ENCODE peak calls at places on chromosome 6, in ten cellular contexts. One of them, this sample, is unnamed.

GRCh38 chr6:155524249-155524651 is 68.6 kb upstream of the NOX3 start:
- DNase-seq in esophagus squamous epithelium: no peak
- DNase-seq in nephron progenitor cell: no peak
- DNase-seq in NB4: peak; percentile 6
- DNase-seq in stimulated activated CD4-positive, alpha-beta T cell treated with anti-CD3 and anti-CD28 coated beads, Interleukin-15, amount 100 ng/mL, for 24 hours: peak; percentile 43
- DNase-seq in activated CD8-positive, alpha-beta T cell treated with anti-CD3 and anti-CD28 coated beads, Interleukin-2, amount 10 ng/mL, durations not matched to agents 7 days and 5 days: no peak
- DNase-seq in right cardiac atrium: no peak
- DNase-seq in HepG2: no peak
- DNase-seq in activated CD8-positive, alpha-beta memory T cell treated with anti-CD3 and anti-CD28 coated beads, Interleukin-2, amount 50 U/mL, for 48 hours: no peak
- DNase-seq in HEK293T: no peak
- DNase-seq in this sample: no peak

GRCh38 chr6:165854061-165854862 is 191.2 kb upstream of the PDE10A start:
- DNase-seq in esophagus squamous epithelium: no peak
- DNase-seq in nephron progenitor cell: peak; percentile 42
- DNase-seq in NB4: no peak
- DNase-seq in stimulated activated CD4-positive, alpha-beta T cell treated with anti-CD3 and anti-CD28 coated beads, Interleukin-15, amount 100 ng/mL, for 24 hours: no peak
- DNase-seq in activated CD8-positive, alpha-beta T cell treated with anti-CD3 and anti-CD28 coated beads, Interleukin-2, amount 10 ng/mL, durations not matched to agents 7 days and 5 days: no peak
- DNase-seq in right cardiac atrium: no peak
- DNase-seq in HepG2: no peak
- DNase-seq in activated CD8-positive, alpha-beta memory T cell treated with anti-CD3 and anti-CD28 coated beads, Interleukin-2, amount 50 U/mL, for 48 hours: no peak
- DNase-seq in HEK293T: no peak
- DNase-seq in this sample: no peak

GRCh38 chr6:139494376-139495025 is 120.1 kb upstream of the CITED2 start:
- DNase-seq in esophagus squamous epithelium: no peak
- DNase-seq in nephron progenitor cell: no peak
- DNase-seq in NB4: no peak
- DNase-seq in stimulated activated CD4-positive, alpha-beta T cell treated with anti-CD3 and anti-CD28 coated beads, Interleukin-15, amount 100 ng/mL, for 24 hours: no peak
- DNase-seq in activated CD8-positive, alpha-beta T cell treated with anti-CD3 and anti-CD28 coated beads, Interleukin-2, amount 10 ng/mL, durations not matched to agents 7 days and 5 days: no peak
- DNase-seq in right cardiac atrium: no peak
- DNase-seq in HepG2: no peak
- DNase-seq in activated CD8-positive, alpha-beta memory T cell treated with anti-CD3 and anti-CD28 coated beads, Interleukin-2, amount 50 U/mL, for 48 hours: no peak
- DNase-seq in HEK293T: no peak
- DNase-seq in this sample: no peak

GRCh38 chr6:84740385-84740784 is 24.0 kb downstream of the TBX18 start:
- DNase-seq in esophagus squamous epithelium: no peak
- DNase-seq in nephron progenitor cell: no peak
- DNase-seq in NB4: no peak
- DNase-seq in stimulated activated CD4-positive, alpha-beta T cell treated with anti-CD3 and anti-CD28 coated beads, Interleukin-15, amount 100 ng/mL, for 24 hours: no peak
- DNase-seq in activated CD8-positive, alpha-beta T cell treated with anti-CD3 and anti-CD28 coated beads, Interleukin-2, amount 10 ng/mL, durations not matched to agents 7 days and 5 days: no peak
- DNase-seq in right cardiac atrium: no peak
- DNase-seq in HepG2: no peak
- DNase-seq in activated CD8-positive, alpha-beta memory T cell treated with anti-CD3 and anti-CD28 coated beads, Interleukin-2, amount 50 U/mL, for 48 hours: no peak
- DNase-seq in HEK293T: no peak
- DNase-seq in this sample: no peak

GRCh38 chr6:31711233-31711632 is 3.9 kb upstream of the LY6G6D start:
- DNase-seq in esophagus squamous epithelium: no peak
- DNase-seq in nephron progenitor cell: no peak
- DNase-seq in NB4: peak; percentile 37
- DNase-seq in stimulated activated CD4-positive, alpha-beta T cell treated with anti-CD3 and anti-CD28 coated beads, Interleukin-15, amount 100 ng/mL, for 24 hours: no peak
- DNase-seq in activated CD8-positive, alpha-beta T cell treated with anti-CD3 and anti-CD28 coated beads, Interleukin-2, amount 10 ng/mL, durations not matched to agents 7 days and 5 days: no peak
- DNase-seq in right cardiac atrium: no peak
- DNase-seq in HepG2: no peak
- DNase-seq in activated CD8-positive, alpha-beta memory T cell treated with anti-CD3 and anti-CD28 coated beads, Interleukin-2, amount 50 U/mL, for 48 hours: no peak
- DNase-seq in HEK293T: no peak
- DNase-seq in this sample: no peak

GRCh38 chr6:10409160-10409765 is 5.6 kb downstream of the TFAP2A start:
- DNase-seq in esophagus squamous epithelium: no peak
- DNase-seq in nephron progenitor cell: no peak
- DNase-seq in NB4: no peak
- DNase-seq in stimulated activated CD4-positive, alpha-beta T cell treated with anti-CD3 and anti-CD28 coated beads, Interleukin-15, amount 100 ng/mL, for 24 hours: no peak
- DNase-seq in activated CD8-positive, alpha-beta T cell treated with anti-CD3 and anti-CD28 coated beads, Interleukin-2, amount 10 ng/mL, durations not matched to agents 7 days and 5 days: no peak
- DNase-seq in right cardiac atrium: no peak
- DNase-seq in HepG2: no peak
- DNase-seq in activated CD8-positive, alpha-beta memory T cell treated with anti-CD3 and anti-CD28 coated beads, Interleukin-2, amount 50 U/mL, for 48 hours: no peak
- DNase-seq in HEK293T: no peak
- DNase-seq in this sample: no peak

GRCh38 chr6:156984178-156984738 is 207.1 kb downstream of the ARID1B start:
- DNase-seq in esophagus squamous epithelium: no peak
- DNase-seq in nephron progenitor cell: no peak
- DNase-seq in NB4: no peak
- DNase-seq in stimulated activated CD4-positive, alpha-beta T cell treated with anti-CD3 and anti-CD28 coated beads, Interleukin-15, amount 100 ng/mL, for 24 hours: peak; percentile 17
- DNase-seq in activated CD8-positive, alpha-beta T cell treated with anti-CD3 and anti-CD28 coated beads, Interleukin-2, amount 10 ng/mL, durations not matched to agents 7 days and 5 days: no peak
- DNase-seq in right cardiac atrium: no peak
- DNase-seq in HepG2: no peak
- DNase-seq in activated CD8-positive, alpha-beta memory T cell treated with anti-CD3 and anti-CD28 coated beads, Interleukin-2, amount 50 U/mL, for 48 hours: no peak
- DNase-seq in HEK293T: no peak
- DNase-seq in this sample: no peak

GRCh38 chr6:117469356-117469755 is 13.1 kb upstream of the DCBLD1 start:
- DNase-seq in esophagus squamous epithelium: no peak
- DNase-seq in nephron progenitor cell: no peak
- DNase-seq in NB4: peak; percentile 77
- DNase-seq in stimulated activated CD4-positive, alpha-beta T cell treated with anti-CD3 and anti-CD28 coated beads, Interleukin-15, amount 100 ng/mL, for 24 hours: no peak
- DNase-seq in activated CD8-positive, alpha-beta T cell treated with anti-CD3 and anti-CD28 coated beads, Interleukin-2, amount 10 ng/mL, durations not matched to agents 7 days and 5 days: peak; percentile 32
- DNase-seq in right cardiac atrium: no peak
- DNase-seq in HepG2: no peak
- DNase-seq in activated CD8-positive, alpha-beta memory T cell treated with anti-CD3 and anti-CD28 coated beads, Interleukin-2, amount 50 U/mL, for 48 hours: no peak
- DNase-seq in HEK293T: no peak
- DNase-seq in this sample: no peak

GRCh38 chr6:27287751-27288135 is 24.3 kb downstream of the POM121L2 start:
- DNase-seq in esophagus squamous epithelium: no peak
- DNase-seq in nephron progenitor cell: no peak
- DNase-seq in NB4: no peak
- DNase-seq in stimulated activated CD4-positive, alpha-beta T cell treated with anti-CD3 and anti-CD28 coated beads, Interleukin-15, amount 100 ng/mL, for 24 hours: no peak
- DNase-seq in activated CD8-positive, alpha-beta T cell treated with anti-CD3 and anti-CD28 coated beads, Interleukin-2, amount 10 ng/mL, durations not matched to agents 7 days and 5 days: no peak
- DNase-seq in right cardiac atrium: no peak
- DNase-seq in HepG2: no peak
- DNase-seq in activated CD8-positive, alpha-beta memory T cell treated with anti-CD3 and anti-CD28 coated beads, Interleukin-2, amount 50 U/mL, for 48 hours: no peak
- DNase-seq in HEK293T: no peak
- DNase-seq in this sample: no peak

GRCh38 chr6:22513667-22514066 is 55.7 kb upstream of the HDGFL1 start:
- DNase-seq in esophagus squamous epithelium: no peak
- DNase-seq in nephron progenitor cell: no peak
- DNase-seq in NB4: no peak
- DNase-seq in stimulated activated CD4-positive, alpha-beta T cell treated with anti-CD3 and anti-CD28 coated beads, Interleukin-15, amount 100 ng/mL, for 24 hours: no peak
- DNase-seq in activated CD8-positive, alpha-beta T cell treated with anti-CD3 and anti-CD28 coated beads, Interleukin-2, amount 10 ng/mL, durations not matched to agents 7 days and 5 days: no peak
- DNase-seq in right cardiac atrium: no peak
- DNase-seq in HepG2: no peak
- DNase-seq in activated CD8-positive, alpha-beta memory T cell treated with anti-CD3 and anti-CD28 coated beads, Interleukin-2, amount 50 U/mL, for 48 hours: no peak
- DNase-seq in HEK293T: no peak
- DNase-seq in this sample: no peak

GRCh38 chr6:161232001-161232400 is 41.9 kb downstream of the AGPAT4 start:
- DNase-seq in esophagus squamous epithelium: no peak
- DNase-seq in nephron progenitor cell: no peak
- DNase-seq in NB4: no peak
- DNase-seq in stimulated activated CD4-positive, alpha-beta T cell treated with anti-CD3 and anti-CD28 coated beads, Interleukin-15, amount 100 ng/mL, for 24 hours: no peak
- DNase-seq in activated CD8-positive, alpha-beta T cell treated with anti-CD3 and anti-CD28 coated beads, Interleukin-2, amount 10 ng/mL, durations not matched to agents 7 days and 5 days: no peak
- DNase-seq in right cardiac atrium: no peak
- DNase-seq in HepG2: no peak
- DNase-seq in activated CD8-positive, alpha-beta memory T cell treated with anti-CD3 and anti-CD28 coated beads, Interleukin-2, amount 50 U/mL, for 48 hours: no peak
- DNase-seq in HEK293T: no peak
- DNase-seq in this sample: no peak

GRCh38 chr6:104754788-104755409 is 104.8 kb downstream of the HACE1 start:
- DNase-seq in esophagus squamous epithelium: no peak
- DNase-seq in nephron progenitor cell: no peak
- DNase-seq in NB4: no peak
- DNase-seq in stimulated activated CD4-positive, alpha-beta T cell treated with anti-CD3 and anti-CD28 coated beads, Interleukin-15, amount 100 ng/mL, for 24 hours: no peak
- DNase-seq in activated CD8-positive, alpha-beta T cell treated with anti-CD3 and anti-CD28 coated beads, Interleukin-2, amount 10 ng/mL, durations not matched to agents 7 days and 5 days: no peak
- DNase-seq in right cardiac atrium: no peak
- DNase-seq in HepG2: no peak
- DNase-seq in activated CD8-positive, alpha-beta memory T cell treated with anti-CD3 and anti-CD28 coated beads, Interleukin-2, amount 50 U/mL, for 48 hours: no peak
- DNase-seq in HEK293T: no peak
- DNase-seq in this sample: no peak

GRCh38 chr6:49565855-49566254 is 15.4 kb downstream of the C6orf141 start:
- DNase-seq in esophagus squamous epithelium: no peak
- DNase-seq in nephron progenitor cell: no peak
- DNase-seq in NB4: no peak
- DNase-seq in stimulated activated CD4-positive, alpha-beta T cell treated with anti-CD3 and anti-CD28 coated beads, Interleukin-15, amount 100 ng/mL, for 24 hours: no peak
- DNase-seq in activated CD8-positive, alpha-beta T cell treated with anti-CD3 and anti-CD28 coated beads, Interleukin-2, amount 10 ng/mL, durations not matched to agents 7 days and 5 days: no peak
- DNase-seq in right cardiac atrium: peak; percentile 28
- DNase-seq in HepG2: peak; percentile 46
- DNase-seq in activated CD8-positive, alpha-beta memory T cell treated with anti-CD3 and anti-CD28 coated beads, Interleukin-2, amount 50 U/mL, for 48 hours: no peak
- DNase-seq in HEK293T: no peak
- DNase-seq in this sample: no peak

GRCh38 chr6:37660317-37660716 is 37.4 kb downstream of the MDGA1 start:
- DNase-seq in esophagus squamous epithelium: no peak
- DNase-seq in nephron progenitor cell: no peak
- DNase-seq in NB4: no peak
- DNase-seq in stimulated activated CD4-positive, alpha-beta T cell treated with anti-CD3 and anti-CD28 coated beads, Interleukin-15, amount 100 ng/mL, for 24 hours: no peak
- DNase-seq in activated CD8-positive, alpha-beta T cell treated with anti-CD3 and anti-CD28 coated beads, Interleukin-2, amount 10 ng/mL, durations not matched to agents 7 days and 5 days: no peak
- DNase-seq in right cardiac atrium: no peak
- DNase-seq in HepG2: no peak
- DNase-seq in activated CD8-positive, alpha-beta memory T cell treated with anti-CD3 and anti-CD28 coated beads, Interleukin-2, amount 50 U/mL, for 48 hours: no peak
- DNase-seq in HEK293T: no peak
- DNase-seq in this sample: no peak

GRCh38 chr6:89927788-89928565 is 33.7 kb downstream of the GJA10 start:
- DNase-seq in esophagus squamous epithelium: no peak
- DNase-seq in nephron progenitor cell: no peak
- DNase-seq in NB4: peak; percentile 51
- DNase-seq in stimulated activated CD4-positive, alpha-beta T cell treated with anti-CD3 and anti-CD28 coated beads, Interleukin-15, amount 100 ng/mL, for 24 hours: no peak
- DNase-seq in activated CD8-positive, alpha-beta T cell treated with anti-CD3 and anti-CD28 coated beads, Interleukin-2, amount 10 ng/mL, durations not matched to agents 7 days and 5 days: no peak
- DNase-seq in right cardiac atrium: no peak
- DNase-seq in HepG2: no peak
- DNase-seq in activated CD8-positive, alpha-beta memory T cell treated with anti-CD3 and anti-CD28 coated beads, Interleukin-2, amount 50 U/mL, for 48 hours: no peak
- DNase-seq in HEK293T: no peak
- DNase-seq in this sample: no peak

GRCh38 chr6:162181741-162182401 is 545.7 kb downstream of the PRKN start:
- DNase-seq in esophagus squamous epithelium: no peak
- DNase-seq in nephron progenitor cell: no peak
- DNase-seq in NB4: no peak
- DNase-seq in stimulated activated CD4-positive, alpha-beta T cell treated with anti-CD3 and anti-CD28 coated beads, Interleukin-15, amount 100 ng/mL, for 24 hours: no peak
- DNase-seq in activated CD8-positive, alpha-beta T cell treated with anti-CD3 and anti-CD28 coated beads, Interleukin-2, amount 10 ng/mL, durations not matched to agents 7 days and 5 days: no peak
- DNase-seq in right cardiac atrium: no peak
- DNase-seq in HepG2: no peak
- DNase-seq in activated CD8-positive, alpha-beta memory T cell treated with anti-CD3 and anti-CD28 coated beads, Interleukin-2, amount 50 U/mL, for 48 hours: no peak
- DNase-seq in HEK293T: no peak
- DNase-seq in this sample: no peak

GRCh38 chr6:15430947-15431405 is 185.1 kb downstream of the JARID2 start:
- DNase-seq in esophagus squamous epithelium: no peak
- DNase-seq in nephron progenitor cell: no peak
- DNase-seq in NB4: no peak
- DNase-seq in stimulated activated CD4-positive, alpha-beta T cell treated with anti-CD3 and anti-CD28 coated beads, Interleukin-15, amount 100 ng/mL, for 24 hours: no peak
- DNase-seq in activated CD8-positive, alpha-beta T cell treated with anti-CD3 and anti-CD28 coated beads, Interleukin-2, amount 10 ng/mL, durations not matched to agents 7 days and 5 days: no peak
- DNase-seq in right cardiac atrium: no peak
- DNase-seq in HepG2: peak; percentile 83
- DNase-seq in activated CD8-positive, alpha-beta memory T cell treated with anti-CD3 and anti-CD28 coated beads, Interleukin-2, amount 50 U/mL, for 48 hours: no peak
- DNase-seq in HEK293T: no peak
- DNase-seq in this sample: no peak

GRCh38 chr6:87925373-87926060 is 122.1 kb upstream of the SPACA1 start:
- DNase-seq in esophagus squamous epithelium: no peak
- DNase-seq in nephron progenitor cell: no peak
- DNase-seq in NB4: no peak
- DNase-seq in stimulated activated CD4-positive, alpha-beta T cell treated with anti-CD3 and anti-CD28 coated beads, Interleukin-15, amount 100 ng/mL, for 24 hours: no peak
- DNase-seq in activated CD8-positive, alpha-beta T cell treated with anti-CD3 and anti-CD28 coated beads, Interleukin-2, amount 10 ng/mL, durations not matched to agents 7 days and 5 days: peak; percentile 30
- DNase-seq in right cardiac atrium: no peak
- DNase-seq in HepG2: no peak
- DNase-seq in activated CD8-positive, alpha-beta memory T cell treated with anti-CD3 and anti-CD28 coated beads, Interleukin-2, amount 50 U/mL, for 48 hours: no peak
- DNase-seq in HEK293T: no peak
- DNase-seq in this sample: peak; percentile 39

GRCh38 chr6:82989891-82990290 is 75.8 kb downstream of the UBE3D start:
- DNase-seq in esophagus squamous epithelium: no peak
- DNase-seq in nephron progenitor cell: no peak
- DNase-seq in NB4: no peak
- DNase-seq in stimulated activated CD4-positive, alpha-beta T cell treated with anti-CD3 and anti-CD28 coated beads, Interleukin-15, amount 100 ng/mL, for 24 hours: no peak
- DNase-seq in activated CD8-positive, alpha-beta T cell treated with anti-CD3 and anti-CD28 coated beads, Interleukin-2, amount 10 ng/mL, durations not matched to agents 7 days and 5 days: no peak
- DNase-seq in right cardiac atrium: no peak
- DNase-seq in HepG2: no peak
- DNase-seq in activated CD8-positive, alpha-beta memory T cell treated with anti-CD3 and anti-CD28 coated beads, Interleukin-2, amount 50 U/mL, for 48 hours: no peak
- DNase-seq in HEK293T: no peak
- DNase-seq in this sample: no peak

GRCh38 chr6:49409951-49410542 is 53.0 kb downstream of the MMUT start:
- DNase-seq in esophagus squamous epithelium: no peak
- DNase-seq in nephron progenitor cell: peak; percentile 84
- DNase-seq in NB4: peak; percentile 64
- DNase-seq in stimulated activated CD4-positive, alpha-beta T cell treated with anti-CD3 and anti-CD28 coated beads, Interleukin-15, amount 100 ng/mL, for 24 hours: peak; percentile 75
- DNase-seq in activated CD8-positive, alpha-beta T cell treated with anti-CD3 and anti-CD28 coated beads, Interleukin-2, amount 10 ng/mL, durations not matched to agents 7 days and 5 days: peak; percentile 71
- DNase-seq in right cardiac atrium: peak; percentile 82
- DNase-seq in HepG2: peak; percentile 59
- DNase-seq in activated CD8-positive, alpha-beta memory T cell treated with anti-CD3 and anti-CD28 coated beads, Interleukin-2, amount 50 U/mL, for 48 hours: peak; percentile 83
- DNase-seq in HEK293T: peak; percentile 62
- DNase-seq in this sample: peak; percentile 28

GRCh38 chr6:19988555-19988954 is 151.4 kb downstream of the ID4 start:
- DNase-seq in esophagus squamous epithelium: no peak
- DNase-seq in nephron progenitor cell: peak; percentile 19
- DNase-seq in NB4: peak; percentile 31
- DNase-seq in stimulated activated CD4-positive, alpha-beta T cell treated with anti-CD3 and anti-CD28 coated beads, Interleukin-15, amount 100 ng/mL, for 24 hours: no peak
- DNase-seq in activated CD8-positive, alpha-beta T cell treated with anti-CD3 and anti-CD28 coated beads, Interleukin-2, amount 10 ng/mL, durations not matched to agents 7 days and 5 days: no peak
- DNase-seq in right cardiac atrium: no peak
- DNase-seq in HepG2: peak; percentile 8
- DNase-seq in activated CD8-positive, alpha-beta memory T cell treated with anti-CD3 and anti-CD28 coated beads, Interleukin-2, amount 50 U/mL, for 48 hours: no peak
- DNase-seq in HEK293T: peak; percentile 17
- DNase-seq in this sample: no peak

GRCh38 chr6:40492126-40492525 is 95.0 kb downstream of the LRFN2 start:
- DNase-seq in esophagus squamous epithelium: no peak
- DNase-seq in nephron progenitor cell: no peak
- DNase-seq in NB4: no peak
- DNase-seq in stimulated activated CD4-positive, alpha-beta T cell treated with anti-CD3 and anti-CD28 coated beads, Interleukin-15, amount 100 ng/mL, for 24 hours: no peak
- DNase-seq in activated CD8-positive, alpha-beta T cell treated with anti-CD3 and anti-CD28 coated beads, Interleukin-2, amount 10 ng/mL, durations not matched to agents 7 days and 5 days: no peak
- DNase-seq in right cardiac atrium: no peak
- DNase-seq in HepG2: no peak
- DNase-seq in activated CD8-positive, alpha-beta memory T cell treated with anti-CD3 and anti-CD28 coated beads, Interleukin-2, amount 50 U/mL, for 48 hours: no peak
- DNase-seq in HEK293T: no peak
- DNase-seq in this sample: no peak

GRCh38 chr6:156890627-156891300 is 113.6 kb downstream of the ARID1B start:
- DNase-seq in esophagus squamous epithelium: no peak
- DNase-seq in nephron progenitor cell: no peak
- DNase-seq in NB4: no peak
- DNase-seq in stimulated activated CD4-positive, alpha-beta T cell treated with anti-CD3 and anti-CD28 coated beads, Interleukin-15, amount 100 ng/mL, for 24 hours: no peak
- DNase-seq in activated CD8-positive, alpha-beta T cell treated with anti-CD3 and anti-CD28 coated beads, Interleukin-2, amount 10 ng/mL, durations not matched to agents 7 days and 5 days: no peak
- DNase-seq in right cardiac atrium: no peak
- DNase-seq in HepG2: no peak
- DNase-seq in activated CD8-positive, alpha-beta memory T cell treated with anti-CD3 and anti-CD28 coated beads, Interleukin-2, amount 50 U/mL, for 48 hours: no peak
- DNase-seq in HEK293T: no peak
- DNase-seq in this sample: no peak

GRCh38 chr6:35092362-35093117 is 48.6 kb downstream of the TCP11 start:
- DNase-seq in esophagus squamous epithelium: no peak
- DNase-seq in nephron progenitor cell: no peak
- DNase-seq in NB4: no peak
- DNase-seq in stimulated activated CD4-positive, alpha-beta T cell treated with anti-CD3 and anti-CD28 coated beads, Interleukin-15, amount 100 ng/mL, for 24 hours: no peak
- DNase-seq in activated CD8-positive, alpha-beta T cell treated with anti-CD3 and anti-CD28 coated beads, Interleukin-2, amount 10 ng/mL, durations not matched to agents 7 days and 5 days: no peak
- DNase-seq in right cardiac atrium: no peak
- DNase-seq in HepG2: no peak
- DNase-seq in activated CD8-positive, alpha-beta memory T cell treated with anti-CD3 and anti-CD28 coated beads, Interleukin-2, amount 50 U/mL, for 48 hours: no peak
- DNase-seq in HEK293T: no peak
- DNase-seq in this sample: no peak

GRCh38 chr6:159966339-159966738 is 2.5 kb upstream of the IGF2R start:
- DNase-seq in esophagus squamous epithelium: no peak
- DNase-seq in nephron progenitor cell: no peak
- DNase-seq in NB4: peak; percentile 62
- DNase-seq in stimulated activated CD4-positive, alpha-beta T cell treated with anti-CD3 and anti-CD28 coated beads, Interleukin-15, amount 100 ng/mL, for 24 hours: no peak
- DNase-seq in activated CD8-positive, alpha-beta T cell treated with anti-CD3 and anti-CD28 coated beads, Interleukin-2, amount 10 ng/mL, durations not matched to agents 7 days and 5 days: no peak
- DNase-seq in right cardiac atrium: no peak
- DNase-seq in HepG2: no peak
- DNase-seq in activated CD8-positive, alpha-beta memory T cell treated with anti-CD3 and anti-CD28 coated beads, Interleukin-2, amount 50 U/mL, for 48 hours: no peak
- DNase-seq in HEK293T: no peak
- DNase-seq in this sample: no peak

GRCh38 chr6:44108471-44108870 is 18.8 kb downstream of the MRPL14 start:
- DNase-seq in esophagus squamous epithelium: no peak
- DNase-seq in nephron progenitor cell: no peak
- DNase-seq in NB4: no peak
- DNase-seq in stimulated activated CD4-positive, alpha-beta T cell treated with anti-CD3 and anti-CD28 coated beads, Interleukin-15, amount 100 ng/mL, for 24 hours: no peak
- DNase-seq in activated CD8-positive, alpha-beta T cell treated with anti-CD3 and anti-CD28 coated beads, Interleukin-2, amount 10 ng/mL, durations not matched to agents 7 days and 5 days: no peak
- DNase-seq in right cardiac atrium: no peak
- DNase-seq in HepG2: no peak
- DNase-seq in activated CD8-positive, alpha-beta memory T cell treated with anti-CD3 and anti-CD28 coated beads, Interleukin-2, amount 50 U/mL, for 48 hours: no peak
- DNase-seq in HEK293T: no peak
- DNase-seq in this sample: no peak

GRCh38 chr6:75117701-75118100 is 88.2 kb downstream of the COL12A1 start:
- DNase-seq in esophagus squamous epithelium: no peak
- DNase-seq in nephron progenitor cell: no peak
- DNase-seq in NB4: no peak
- DNase-seq in stimulated activated CD4-positive, alpha-beta T cell treated with anti-CD3 and anti-CD28 coated beads, Interleukin-15, amount 100 ng/mL, for 24 hours: no peak
- DNase-seq in activated CD8-positive, alpha-beta T cell treated with anti-CD3 and anti-CD28 coated beads, Interleukin-2, amount 10 ng/mL, durations not matched to agents 7 days and 5 days: no peak
- DNase-seq in right cardiac atrium: no peak
- DNase-seq in HepG2: no peak
- DNase-seq in activated CD8-positive, alpha-beta memory T cell treated with anti-CD3 and anti-CD28 coated beads, Interleukin-2, amount 50 U/mL, for 48 hours: no peak
- DNase-seq in HEK293T: no peak
- DNase-seq in this sample: no peak

GRCh38 chr6:97674802-97675201 is 391.8 kb upstream of the MMS22L start:
- DNase-seq in esophagus squamous epithelium: no peak
- DNase-seq in nephron progenitor cell: no peak
- DNase-seq in NB4: no peak
- DNase-seq in stimulated activated CD4-positive, alpha-beta T cell treated with anti-CD3 and anti-CD28 coated beads, Interleukin-15, amount 100 ng/mL, for 24 hours: no peak
- DNase-seq in activated CD8-positive, alpha-beta T cell treated with anti-CD3 and anti-CD28 coated beads, Interleukin-2, amount 10 ng/mL, durations not matched to agents 7 days and 5 days: no peak
- DNase-seq in right cardiac atrium: no peak
- DNase-seq in HepG2: no peak
- DNase-seq in activated CD8-positive, alpha-beta memory T cell treated with anti-CD3 and anti-CD28 coated beads, Interleukin-2, amount 50 U/mL, for 48 hours: no peak
- DNase-seq in HEK293T: no peak
- DNase-seq in this sample: no peak

This sample was measured in effector memory CD8-positive, alpha-beta T cell.